ENCODE peak calls at places on chromosome 16, in six cellular contexts. P is NB4, R is A549, Q is GM12878, F is HepG2, L is K562. M is an unnamed sample.

GRCh38 chr16:72612271-72612670 is 435.7 kb downstream of the ZFHX3 start:
- DNase-seq in R (no peak), L (no peak), Q (no peak), F (no peak), P (no peak), M (no peak)

GRCh38 chr16:76535-77272 is 1.3 kb upstream of the MPG start:
- DNase-seq in F (peak), L (peak), R (peak), Q (no peak), P (peak), M (peak)

GRCh38 chr16:72898216-72898825 is 149.6 kb downstream of the ZFHX3 start:
- DNase-seq in L (no peak), R (no peak), P (no peak), Q (no peak), F (no peak), M (peak)

GRCh38 chr16:31267332-31268032 is 7.7 kb downstream of the ITGAM start:
- DNase-seq in Q (no peak), R (no peak), P (no peak), F (no peak), L (no peak), M (no peak)

GRCh38 chr16:56800355-56800754 is 64.7 kb upstream of the SLC12A3 start:
- DNase-seq in F (peak), L (no peak), P (no peak), R (no peak), Q (no peak), M (no peak)

GRCh38 chr16:81645303-81645702 is 133.8 kb upstream of the PLCG2 start:
- DNase-seq in L (no peak), Q (no peak), F (no peak), R (no peak), P (no peak), M (peak)

GRCh38 chr16:23351360-23351759 is 49.3 kb downstream of the SCNN1B start:
- DNase-seq in Q (no peak), L (no peak), F (no peak), P (no peak), R (no peak), M (no peak)

GRCh38 chr16:72092832-72093447 is 480 bp downstream of the TXNL4B start:
- DNase-seq in F (peak), R (peak), P (peak), L (no peak), Q (no peak), M (peak)

GRCh38 chr16:65318138-65318537 is 196.3 kb upstream of the CDH11 start:
- DNase-seq in Q (no peak), P (no peak), R (no peak), L (no peak), F (no peak), M (no peak)

GRCh38 chr16:86520317-86521210 is 10.2 kb downstream of the FOXF1 start:
- DNase-seq in P (peak), F (no peak), L (peak), Q (no peak), R (no peak), M (no peak)

GRCh38 chr16:4936991-4937781 is at the start of gene PPL:
- DNase-seq in Q (no peak), P (no peak), R (no peak), F (peak), L (peak), M (no peak)

GRCh38 chr16:67198238-67198734 is 645 bp upstream of the ELMO3 start:
- DNase-seq in Q (no peak), R (peak), P (peak), F (no peak), L (no peak), M (peak)

GRCh38 chr16:67942200-67942509 is 1.8 kb downstream of the LCAT start:
- DNase-seq in L (peak), Q (no peak), R (peak), F (peak), P (peak), M (peak)

GRCh38 chr16:59478806-59479205 is 744.7 kb upstream of the GOT2 start:
- DNase-seq in L (no peak), R (no peak), P (peak), F (no peak), Q (no peak), M (peak)

GRCh38 chr16:50671644-50672260 is 9.4 kb downstream of the SNX20 start:
- DNase-seq in P (peak), L (peak), F (peak), Q (no peak), R (no peak), M (peak)

GRCh38 chr16:67326472-67327309 is at the start of the genes KCTD19 and LRRC36:
- DNase-seq in P (no peak), R (peak), Q (no peak), L (peak), F (peak), M (peak)

GRCh38 chr16:68369697-68370096 is 58.9 kb downstream of the PRMT7 start:
- DNase-seq in Q (peak), F (no peak), L (no peak), R (no peak), P (peak), M (no peak)

GRCh38 chr16:53159781-53160436 is 105.1 kb downstream of the CHD9 start:
- DNase-seq in P (peak), L (peak), F (peak), Q (peak), R (peak), M (peak)

GRCh38 chr16:55759983-55760664 is 72.8 kb downstream of the CES1 start:
- DNase-seq in R (no peak), P (no peak), Q (no peak), F (peak), L (no peak), M (no peak)

GRCh38 chr16:68764866-68765265 is 27.8 kb downstream of the CDH1 start:
- DNase-seq in R (no peak), L (no peak), P (no peak), F (no peak), Q (no peak), M (no peak)

GRCh38 chr16:27724491-27724878 is 174.5 kb downstream of the KATNIP start:
- DNase-seq in Q (no peak), L (no peak), F (no peak), R (no peak), P (no peak), M (no peak)

GRCh38 chr16:3730161-3731125 is 13.1 kb upstream of the TRAP1 start:
- DNase-seq in F (no peak), L (no peak), Q (no peak), R (no peak), P (no peak), M (no peak)

GRCh38 chr16:20903116-20903888 is 2.7 kb downstream of the LYRM1 start:
- DNase-seq in P (peak), F (no peak), R (no peak), L (no peak), Q (no peak), M (peak)

GRCh38 chr16:53131050-53131362 is 76.2 kb downstream of the CHD9 start:
- DNase-seq in F (no peak), L (no peak), Q (no peak), P (no peak), R (no peak), M (no peak)

GRCh38 chr16:49701867-49702494 is 153.9 kb downstream of the ZNF423 start:
- DNase-seq in R (no peak), Q (no peak), L (no peak), P (no peak), F (no peak), M (no peak)

GRCh38 chr16:12458591-12459400 is 344.9 kb downstream of the CPPED1 start:
- DNase-seq in Q (no peak), L (no peak), P (peak), F (no peak), R (no peak), M (no peak)

GRCh38 chr16:67163164-67163902 is 1.2 kb upstream of the HSF4 start:
- DNase-seq in L (no peak), R (no peak), P (no peak), Q (no peak), F (no peak), M (peak)

GRCh38 chr16:69500496-69500895 is 65.3 kb upstream of the NFAT5 start:
- DNase-seq in L (no peak), F (no peak), P (no peak), Q (no peak), R (no peak), M (no peak)

GRCh38 chr16:57810197-57811024 is 8.1 kb upstream of the KIFC3 start:
- DNase-seq in R (peak), L (peak), Q (peak), P (peak), F (peak), M (peak)

GRCh38 chr16:81608515-81609209 is 164.1 kb downstream of the CMIP start:
- DNase-seq in R (no peak), Q (no peak), F (no peak), L (peak), P (peak), M (no peak)

GRCh38 chr16:4319454-4319853 is 3.6 kb downstream of the GLIS2 start:
- DNase-seq in R (no peak), L (peak), F (no peak), P (peak), Q (no peak), M (no peak)

GRCh38 chr16:12758031-12758669 is 45.5 kb downstream of the CPPED1 start:
- DNase-seq in Q (no peak), R (no peak), F (no peak), P (no peak), L (no peak), M (peak)

GRCh38 chr16:75770051-75770450 is 43.8 kb upstream of the CPHXL start:
- DNase-seq in R (no peak), Q (no peak), F (no peak), P (no peak), L (no peak), M (no peak)

GRCh38 chr16:19135896-19136438 is 22.2 kb downstream of the ITPRIPL2 start:
- DNase-seq in P (no peak), L (peak), R (peak), Q (no peak), F (no peak), M (no peak)

GRCh38 chr16:31386157-31386984 is 6.8 kb upstream of the ITGAD start:
- DNase-seq in R (peak), P (peak), L (no peak), Q (no peak), F (no peak), M (no peak)

GRCh38 chr16:47849736-47850135 is 306.1 kb downstream of the ABCC12 start:
- DNase-seq in R (no peak), F (no peak), P (no peak), L (no peak), Q (no peak), M (no peak)

GRCh38 chr16:67967956-67968439 is 439 bp downstream of the SLC12A4 start:
- DNase-seq in Q (no peak), F (no peak), P (peak), L (peak), R (peak), M (peak)

GRCh38 chr16:53043986-53044571 is 8.6 kb downstream of the CHD9NB start:
- DNase-seq in F (peak), R (no peak), L (no peak), Q (no peak), P (no peak), M (no peak)

GRCh38 chr16:48308535-48308934 is 61.2 kb upstream of the ABCC11 start:
- DNase-seq in Q (no peak), L (no peak), F (no peak), R (no peak), P (no peak), M (no peak)

GRCh38 chr16:22278841-22279240 is 18.4 kb upstream of the POLR3E start:
- DNase-seq in R (no peak), P (peak), L (no peak), F (no peak), Q (no peak), M (no peak)

GRCh38 chr16:2196981-2197511 is 641 bp upstream of the CASKIN1 start:
- DNase-seq in L (no peak), F (no peak), R (no peak), Q (no peak), P (no peak), M (no peak)
- TF ChIP-seq MYC in L (no peak), F (no peak), R (no peak), Q (no peak), P (no peak), M (no peak)

GRCh38 chr16:88847654-88848053 is 9.1 kb downstream of the GALNS start:
- DNase-seq in R (no peak), Q (no peak), F (no peak), L (no peak), P (no peak), M (no peak)

GRCh38 chr16:88844412-88845118 is 12.2 kb downstream of the GALNS start:
- DNase-seq in F (no peak), L (no peak), R (no peak), Q (no peak), P (peak), M (no peak)

GRCh38 chr16:88848557-88848956 is 8.2 kb downstream of the GALNS start:
- DNase-seq in L (no peak), Q (no peak), P (no peak), F (no peak), R (no peak), M (no peak)

GRCh38 chr16:88843256-88843655 is 13.5 kb downstream of the GALNS start:
- DNase-seq in Q (no peak), L (no peak), P (no peak), F (no peak), R (no peak), M (no peak)

DNA sequence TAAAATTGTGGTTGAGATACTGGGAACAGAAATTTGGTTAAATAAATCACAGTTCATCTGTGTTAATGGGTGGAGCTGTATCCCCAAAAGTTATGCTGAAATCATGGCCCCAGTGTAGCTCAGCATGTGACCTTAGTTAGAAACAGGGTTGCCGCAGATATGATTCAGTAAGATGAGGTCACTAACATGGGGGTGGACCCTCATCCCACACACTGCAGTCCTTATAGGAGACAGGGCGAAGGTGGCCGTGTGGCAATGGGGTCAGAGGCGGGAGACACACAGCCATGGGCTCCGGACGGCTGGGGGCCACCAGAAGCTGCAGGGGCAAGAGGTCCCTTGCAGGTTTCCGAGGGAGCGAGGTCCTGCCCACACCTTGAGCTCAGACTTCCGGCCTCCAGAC is 10.7 kb downstream of the GALNS start:
- DNase-seq in R (no peak), Q (no peak), F (no peak), L (peak), P (no peak), M (no peak)
- TF ChIP-seq CTCF in R (no peak), Q (no peak), F (no peak), L (no peak), P (no peak), M (no peak)

GRCh38 chr16:84817206-84817605 is 2.6 kb upstream of the CRISPLD2 start:
- DNase-seq in R (no peak), Q (no peak), P (no peak), L (no peak), F (no peak), M (no peak)

GRCh38 chr16:84813141-84813933 is 6.4 kb upstream of the CRISPLD2 start:
- DNase-seq in L (peak), P (no peak), F (no peak), Q (no peak), R (no peak), M (no peak)

GRCh38 chr16:84816023-84816422 is 3.8 kb upstream of the CRISPLD2 start:
- DNase-seq in F (peak), L (no peak), Q (no peak), R (no peak), P (no peak), M (no peak)

GRCh38 chr16:84816485-84816884 is 3.3 kb upstream of the CRISPLD2 start:
- DNase-seq in R (no peak), L (no peak), F (no peak), P (no peak), Q (no peak), M (no peak)

GRCh38 chr16:84815446-84815845 is 4.3 kb upstream of the CRISPLD2 start:
- DNase-seq in L (no peak), Q (no peak), P (no peak), F (no peak), R (no peak), M (no peak)
- TF ChIP-seq MYC in L (no peak), Q (no peak), P (no peak), F (no peak), R (no peak), M (no peak)

GRCh38 chr16:2016407-2016922 is 3.1 kb upstream of the NPW start:
- DNase-seq in P (peak), L (peak), R (no peak), Q (no peak), F (peak), M (no peak)

GRCh38 chr16:2019919-2020831 is 590 bp downstream of the NPW start:
- DNase-seq in F (no peak), Q (no peak), R (no peak), P (no peak), L (peak), M (no peak)

GRCh38 chr16:2015947-2016208 is 3.7 kb upstream of the NPW start:
- DNase-seq in R (no peak), Q (no peak), L (no peak), F (no peak), P (no peak), M (no peak)

GRCh38 chr16:2022723-2023097 is 3.1 kb downstream of the NPW start:
- DNase-seq in F (no peak), P (no peak), R (peak), L (peak), Q (no peak), M (no peak)

GRCh38 chr16:2019500-2019899 is at the start of gene NPW:
- DNase-seq in F (no peak), L (peak), Q (no peak), P (no peak), R (no peak), M (no peak)
- TF ChIP-seq CTCF in F (no peak), L (no peak), Q (no peak), P (no peak), R (no peak), M (no peak)

DNA sequence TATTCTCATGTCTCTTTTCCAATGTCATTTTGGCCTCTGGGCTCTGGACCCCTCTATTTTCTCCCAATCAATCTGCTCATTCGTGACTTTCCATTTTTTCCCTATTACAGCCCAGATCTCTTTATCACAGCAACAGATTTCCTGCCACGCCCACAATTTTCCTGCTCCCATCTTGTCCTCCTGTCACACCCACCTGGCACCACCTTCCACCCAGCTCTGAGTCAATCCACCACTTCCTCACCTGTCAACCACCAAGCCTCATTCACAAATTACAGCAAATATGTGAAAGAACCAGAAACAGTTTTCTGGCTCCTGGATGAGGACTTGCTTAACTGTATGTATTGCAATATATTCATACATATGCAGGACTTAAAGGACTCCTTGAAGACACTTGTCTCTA is 311.3 kb downstream of the GRIN2A start:
- DNase-seq in R (no peak), F (no peak), L (no peak), Q (no peak), P (no peak), M (no peak)
- TF ChIP-seq MYC in R (no peak), F (no peak), L (no peak), Q (no peak), P (no peak), M (no peak)

GRCh38 chr16:1865902-1866690 is 5.9 kb downstream of the MEIOB start:
- DNase-seq in P (no peak), Q (no peak), L (no peak), R (no peak), F (no peak), M (no peak)

GRCh38 chr16:1861730-1862129 is 10.2 kb downstream of the MEIOB start:
- DNase-seq in R (no peak), P (no peak), F (no peak), Q (no peak), L (no peak), M (no peak)

GRCh38 chr16:1862394-1862793 is 9.6 kb downstream of the MEIOB start:
- DNase-seq in F (no peak), Q (no peak), L (no peak), P (no peak), R (no peak), M (no peak)

GRCh38 chr16:1859650-1860049 is 12.3 kb downstream of the MEIOB start:
- DNase-seq in F (no peak), L (peak), P (no peak), Q (no peak), R (no peak), M (no peak)

DNA sequence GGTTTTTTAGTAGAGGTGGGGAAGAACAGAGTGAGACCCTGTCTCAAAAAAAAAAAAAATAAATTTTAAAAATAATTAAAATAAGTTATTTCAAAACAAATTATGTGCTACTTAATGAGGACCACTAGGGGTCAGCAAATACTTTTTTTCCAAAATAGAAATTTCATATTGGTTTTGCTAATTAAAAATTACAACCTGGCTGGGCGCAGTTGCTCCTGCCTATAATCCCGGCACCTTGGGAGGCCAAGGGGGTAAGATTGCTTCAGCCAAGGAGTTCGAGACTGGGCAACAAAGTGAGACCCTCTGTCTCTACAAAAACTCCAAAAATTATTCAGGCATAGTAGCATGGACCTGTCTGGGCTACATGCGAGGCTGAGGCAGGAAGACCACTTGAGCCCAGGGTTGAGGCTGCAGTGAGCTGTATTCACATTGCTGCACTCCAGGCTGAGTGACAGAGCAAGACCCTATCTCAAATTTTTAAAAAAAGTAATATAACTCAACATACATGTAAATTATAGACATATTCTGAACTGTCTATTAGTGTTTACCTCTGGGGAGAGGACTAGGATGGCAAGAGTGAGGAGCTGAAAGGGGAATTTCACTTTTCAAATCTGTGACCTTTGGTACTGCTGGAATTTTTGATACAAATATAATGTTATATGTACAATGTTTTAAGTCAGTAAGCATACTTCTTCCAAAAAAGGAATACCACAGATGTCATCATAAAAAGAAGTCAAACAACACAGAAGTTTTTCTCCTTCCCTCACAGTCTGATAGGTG is 8.1 kb downstream of the MEIOB start:
- DNase-seq in L (no peak), R (no peak), F (no peak), P (peak), Q (no peak), M (peak)
- TF ChIP-seq CTCF in L (peak), R (peak), F (peak), P (peak), Q (peak), M (peak)

M was measured in endothelial cell of umbilical vein.